ENCODE peak calls at places on chromosomes 13 and 19, in five cellular contexts. K is RWPE1, L is dorsolateral prefrontal cortex, I is GM23338, R is progenitor cell of endocrine pancreas. N is an unnamed sample.

GRCh38 chr13:36259361-36260137 is 38.1 kb downstream of the CCDC169 start:
- DNase-seq in K (no peak), L (no peak), I (no peak), R (no peak), N (no peak)

GRCh38 chr19:55643003-55643732 is at the start of gene ZNF581:
- DNase-seq in K (peak), L (peak), I (peak), R (peak), N (peak)

GRCh38 chr19:51127755-51128154 is 3.0 kb downstream of the SIGLEC9 start:
- DNase-seq in K (no peak), L (no peak), I (no peak), R (no peak), N (no peak)

GRCh38 chr13:100124265-100124664 is 35.4 kb downstream of the PCCA start:
- DNase-seq in K (no peak), L (no peak), I (no peak), R (no peak), N (no peak)

GRCh38 chr13:114099918-114100445 is 32.4 kb downstream of the RASA3 start:
- DNase-seq in K (no peak), L (no peak), I (peak), R (no peak), N (no peak)

GRCh38 chr13:85985791-85986190 is 186.6 kb upstream of the SLITRK6 start:
- DNase-seq in K (peak), L (no peak), I (no peak), R (no peak), N (no peak)

GRCh38 chr19:56245062-56245740 is 27.3 kb upstream of the EDDM13 start:
- DNase-seq in K (no peak), L (no peak), I (no peak), R (no peak), N (no peak)

GRCh38 chr13:95300625-95301134 is 571 bp downstream of the ABCC4 start:
- DNase-seq in K (peak), L (peak), I (peak), R (peak), N (peak)

GRCh38 chr19:16100524-16100923 is 11.2 kb upstream of the RAB8A start:
- DNase-seq in K (no peak), L (no peak), I (no peak), R (no peak), N (no peak)

GRCh38 chr13:114225610-114226009 is 9.1 kb upstream of the CDC16 start:
- DNase-seq in K (no peak), L (no peak), I (no peak), R (no peak), N (no peak)

GRCh38 chr13:94617389-94618000 is 15.8 kb downstream of the GPR180 start:
- DNase-seq in K (no peak), L (no peak), I (peak), R (no peak), N (peak)

GRCh38 chr19:44998025-44998424 is 3.2 kb upstream of the RELB start:
- DNase-seq in K (no peak), L (no peak), I (no peak), R (no peak), N (no peak)

GRCh38 chr19:45003485-45003884 is 2.2 kb downstream of the RELB start:
- DNase-seq in K (no peak), L (no peak), I (no peak), R (no peak), N (no peak)

GRCh38 chr19:45005787-45006186 is 4.5 kb downstream of the RELB start:
- DNase-seq in K (no peak), L (no peak), I (no peak), R (no peak), N (no peak)

GRCh38 chr19:45001087-45001739 is at the start of gene RELB:
- DNase-seq in K (peak), L (peak), I (peak), R (peak), N (peak)
- TF ChIP-seq CTCF in K (no peak), L (no peak), I (no peak), R (no peak), N (no peak)

GRCh38 chr19:36113895-36114762 is 546 bp downstream of the POLR2I start:
- DNase-seq in K (no peak), L (peak), I (peak), R (peak), N (peak)
- TF ChIP-seq CTCF in K (no peak), L (no peak), I (peak), R (peak), N (no peak)

GRCh38 chr13:28819748-28820098 is 416 bp upstream of the MTUS2 start:
- DNase-seq in K (no peak), L (peak), I (peak), R (peak), N (peak)
- TF ChIP-seq CTCF in K (peak), L (no peak), I (no peak), R (peak), N (no peak)

GRCh38 chr19:18063463-18063862 is 23.3 kb downstream of the IL12RB1 start:
- DNase-seq in K (no peak), L (no peak), I (peak), R (peak), N (peak)
- TF ChIP-seq CTCF in K (no peak), L (no peak), I (peak), R (peak), N (peak)

GRCh38 chr13:33487575-33488243 is 202.2 kb upstream of the STARD13 start:
- DNase-seq in K (no peak), L (no peak), I (peak), R (no peak), N (no peak)
- TF ChIP-seq CTCF in K (no peak), L (peak), I (peak), R (no peak), N (no peak)

DNA sequence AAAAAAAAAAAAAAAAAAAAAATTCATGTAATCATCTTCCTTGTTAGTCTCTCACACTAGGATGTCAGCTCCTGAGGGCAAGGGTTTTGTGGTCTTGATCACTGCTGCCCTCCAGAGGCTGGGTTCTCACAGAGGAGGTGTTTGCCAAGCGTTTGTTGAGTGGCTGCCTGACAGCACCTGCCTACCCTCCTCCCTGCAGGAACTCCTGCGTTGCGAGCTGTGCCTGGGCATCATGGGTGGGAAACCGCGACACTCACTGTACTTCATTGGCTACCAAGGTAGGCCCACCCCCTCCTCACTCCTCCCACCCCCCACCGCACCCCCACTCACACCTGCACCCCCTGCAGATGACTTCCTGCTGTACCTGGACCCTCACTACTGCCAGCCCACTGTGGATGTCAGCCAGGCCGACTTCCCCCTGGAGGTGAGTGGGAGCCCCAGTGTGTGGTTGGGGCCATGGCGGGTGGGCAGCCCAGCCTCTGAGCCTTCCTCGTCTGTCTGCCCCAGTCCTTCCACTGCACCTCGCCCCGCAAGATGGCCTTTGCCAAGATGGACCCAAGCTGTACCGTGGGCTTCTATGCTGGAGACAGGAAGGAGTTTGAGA is 8.1 kb downstream of the ATG4D start:
- DNase-seq in K (no peak), L (no peak), I (peak), R (no peak), N (no peak)
- TF ChIP-seq CTCF in K (no peak), L (peak), I (peak), R (no peak), N (no peak)

DNA sequence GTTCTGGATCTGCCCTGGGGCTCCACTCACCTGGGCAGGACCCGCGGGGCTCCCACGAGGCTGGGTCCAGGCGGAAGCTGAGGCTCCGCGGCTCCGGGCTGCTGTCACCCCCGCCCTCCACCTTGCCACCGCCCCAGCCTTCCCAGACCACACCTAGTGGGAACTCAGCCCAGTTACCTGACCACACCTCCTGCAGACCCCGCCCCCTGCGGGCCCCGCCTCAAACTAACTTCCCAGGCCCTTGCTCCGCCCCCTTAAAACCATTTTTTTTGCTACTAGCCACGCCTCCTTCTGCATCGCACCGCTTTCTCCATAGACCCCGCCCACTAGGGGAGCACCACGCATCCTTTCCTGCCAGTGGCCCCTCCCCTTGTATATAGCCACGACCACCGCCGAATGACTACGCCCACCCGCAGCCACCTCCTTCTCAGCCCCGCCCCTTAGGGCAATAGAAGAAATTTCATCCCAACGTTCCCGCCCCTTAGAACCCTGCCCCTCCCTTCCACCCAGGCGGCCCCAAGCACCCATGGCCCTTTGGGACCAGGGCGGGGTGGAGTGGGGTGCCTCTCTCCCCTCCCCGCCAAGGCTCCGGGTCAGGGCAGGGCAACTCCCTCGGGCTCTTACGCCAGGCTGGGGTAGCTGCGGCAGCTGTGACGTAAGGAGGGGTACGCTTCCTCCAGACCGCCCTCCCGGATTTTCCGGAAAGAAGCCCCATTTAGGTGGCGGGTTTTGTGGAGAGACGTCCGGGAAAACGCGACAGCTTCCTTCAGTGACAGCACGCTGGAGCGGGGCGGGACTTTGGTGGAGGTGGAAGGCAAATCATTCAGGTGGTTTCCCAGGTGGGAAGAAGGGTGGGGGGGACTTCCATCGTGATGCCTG is at the start of gene SH2D3A:
- DNase-seq in K (peak), L (no peak), I (peak), R (peak), N (peak)
- TF ChIP-seq CTCF in K (no peak), L (no peak), I (no peak), R (no peak), N (no peak)

DNA sequence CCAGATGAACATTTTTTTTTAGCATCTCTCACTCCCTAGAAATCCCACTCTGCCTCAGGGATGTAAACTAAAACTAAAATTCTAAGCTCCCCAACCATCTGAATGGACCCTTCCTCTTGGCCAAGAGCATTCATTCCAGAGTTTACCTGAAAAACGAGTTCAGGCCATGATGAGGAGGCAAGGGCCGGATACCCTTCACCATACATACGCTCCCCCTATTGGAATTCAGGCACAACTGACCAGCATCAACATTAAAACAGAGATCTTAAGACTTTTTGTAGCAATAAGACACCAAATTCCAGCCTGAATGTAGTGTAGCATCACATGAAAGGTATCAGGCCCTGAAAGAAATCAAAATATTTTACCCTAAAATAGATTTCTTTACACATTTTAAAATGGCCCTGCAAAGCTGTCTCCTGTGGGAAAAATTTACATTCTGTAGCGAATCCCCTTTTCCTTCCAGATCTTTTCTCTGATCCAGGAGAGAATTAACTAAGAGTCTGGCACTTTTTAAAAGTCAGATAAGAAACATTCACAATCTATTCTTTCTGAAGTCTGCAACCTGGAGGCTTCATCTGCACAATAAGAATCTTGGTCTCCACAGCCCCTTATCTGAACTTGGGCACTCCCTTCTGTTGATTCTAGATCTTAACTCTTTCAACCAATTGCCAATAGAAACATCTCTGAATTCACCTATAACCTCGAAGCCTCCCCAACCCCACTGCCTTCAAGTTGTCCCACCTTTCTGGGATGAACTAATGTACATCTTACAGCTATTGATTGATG is 888.5 kb downstream of the UQCRFS1 start:
- DNase-seq in K (no peak), L (no peak), I (peak), R (no peak), N (no peak)
- TF ChIP-seq CTCF in K (no peak), L (no peak), I (peak), R (peak), N (no peak)

GRCh38 chr13:110957181-110957884 is 42.5 kb upstream of the ANKRD10 start:
- DNase-seq in K (no peak), L (no peak), I (peak), R (no peak), N (peak)
- TF ChIP-seq CTCF in K (no peak), L (no peak), I (peak), R (peak), N (peak)